ENCODE peak calls at places on chromosomes 13 and 19, in four cellular contexts. B is heart right ventricle; A is brain microvascular endothelial cell; G is CD8-positive, alpha-beta memory T cell. H is an unnamed sample.

GRCh38 chr13:81927347-81927746 is 1586.4 kb upstream of the SPRY2 start:
- DNase-seq in A (no peak), G (no peak), B (no peak), H (no peak)

GRCh38 chr13:44172411-44172810 is 201.2 kb upstream of the SERP2 start:
- DNase-seq in B (no peak), G (no peak), A (no peak), H (no peak)

GRCh38 chr19:4082172-4082571 is 15.5 kb upstream of the ZBTB7A start:
- DNase-seq in B (no peak), A (no peak), G (no peak), H (no peak)

GRCh38 chr13:38819053-38819452 is 132.2 kb downstream of the FREM2 start:
- DNase-seq in G (no peak), A (peak), B (no peak), H (no peak)

GRCh38 chr19:10339380-10339960 is at the start of gene ICAM3:
- DNase-seq in G (peak), A (no peak), B (no peak), H (peak)

GRCh38 chr13:83499286-83499685 is 383.0 kb downstream of the SLITRK1 start:
- DNase-seq in G (no peak), A (peak), B (no peak), H (no peak)

GRCh38 chr19:33442706-33443105 is 69.2 kb downstream of the CEBPG start:
- DNase-seq in B (no peak), A (no peak), G (no peak), H (peak)

GRCh38 chr19:13089139-13089856 is 13.4 kb downstream of the LYL1 start:
- DNase-seq in G (no peak), A (no peak), B (no peak), H (no peak)

GRCh38 chr19:16582486-16583261 is 10.5 kb upstream of the SLC35E1 start:
- DNase-seq in B (no peak), A (no peak), G (no peak), H (no peak)

GRCh38 chr19:18543814-18544475 is 572 bp upstream of the FKBP8 start:
- DNase-seq in B (peak), G (peak), A (peak), H (no peak)

GRCh38 chr19:6363429-6363828 is 2.1 kb downstream of the CLPP start:
- DNase-seq in A (no peak), B (no peak), G (no peak), H (no peak)

GRCh38 chr13:94416454-94417080 is 62.9 kb downstream of the DCT start:
- DNase-seq in G (no peak), A (peak), B (no peak), H (no peak)

DNA sequence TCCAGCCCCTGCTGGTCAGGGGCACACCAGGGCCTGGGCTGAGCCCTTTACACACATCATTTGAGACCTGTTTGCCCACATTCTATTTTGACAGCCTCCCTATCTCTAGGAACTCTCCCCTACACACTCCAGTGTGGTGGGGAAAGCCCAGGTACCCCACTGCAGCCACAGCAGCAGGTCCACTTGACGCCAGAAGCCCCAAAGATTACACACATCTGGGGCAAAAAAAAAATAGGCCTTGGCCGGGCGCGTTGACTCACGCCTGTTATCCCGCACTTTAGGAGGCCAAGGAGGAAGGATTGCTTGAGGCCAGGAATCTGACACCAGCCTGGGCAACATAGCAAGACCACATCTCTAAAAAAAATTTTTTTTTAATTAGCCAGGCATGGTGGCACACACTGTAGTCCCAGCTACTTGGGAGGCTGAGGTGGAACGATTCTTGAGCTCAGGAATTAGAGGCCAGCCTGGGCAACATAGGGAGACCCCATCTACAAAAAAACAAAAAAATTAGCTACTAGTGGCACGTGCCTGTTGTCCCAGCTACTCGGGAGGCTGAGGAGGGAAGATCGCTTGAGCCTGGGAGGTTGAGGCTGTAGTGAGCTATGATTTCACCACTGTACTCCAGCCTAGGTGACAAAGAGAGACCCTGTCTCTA is 18.0 kb upstream of the CD22 start:
- DNase-seq in A (no peak), B (no peak), G (no peak), H (no peak)
- H3K27ac ChIP-seq in A (no peak), B (no peak), G (no peak), H (no peak)

GRCh38 chr19:30109565-30109964 is 167.5 kb downstream of the URI1 start:
- DNase-seq in G (no peak), B (no peak), A (no peak), H (no peak)
- H3K4me3 ChIP-seq in G (no peak), B (no peak), A (no peak), H (no peak)

DNA sequence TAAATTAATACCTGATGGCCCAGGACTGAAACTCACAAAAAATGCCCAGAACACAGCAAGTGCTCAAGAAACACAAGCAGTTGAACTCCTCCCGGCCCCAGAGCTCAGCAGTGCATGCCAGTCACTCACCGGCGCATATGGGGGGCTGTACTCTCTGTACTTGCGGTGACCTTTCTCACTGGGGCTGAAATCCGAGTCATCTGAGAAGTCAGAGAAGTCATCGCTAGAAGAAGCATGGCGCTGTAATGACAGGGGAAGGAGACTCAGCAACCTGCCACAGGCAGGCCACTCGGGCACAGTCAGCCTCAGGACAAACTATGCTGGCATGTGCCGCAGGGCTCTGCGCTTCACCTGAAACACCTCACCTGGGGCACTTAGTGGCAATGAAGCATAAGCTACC is 19.7 kb downstream of the ZC3H4 start:
- DNase-seq in B (no peak), G (no peak), A (no peak), H (no peak)
- H3K27ac ChIP-seq in B (no peak), G (peak), A (no peak), H (no peak)

DNA sequence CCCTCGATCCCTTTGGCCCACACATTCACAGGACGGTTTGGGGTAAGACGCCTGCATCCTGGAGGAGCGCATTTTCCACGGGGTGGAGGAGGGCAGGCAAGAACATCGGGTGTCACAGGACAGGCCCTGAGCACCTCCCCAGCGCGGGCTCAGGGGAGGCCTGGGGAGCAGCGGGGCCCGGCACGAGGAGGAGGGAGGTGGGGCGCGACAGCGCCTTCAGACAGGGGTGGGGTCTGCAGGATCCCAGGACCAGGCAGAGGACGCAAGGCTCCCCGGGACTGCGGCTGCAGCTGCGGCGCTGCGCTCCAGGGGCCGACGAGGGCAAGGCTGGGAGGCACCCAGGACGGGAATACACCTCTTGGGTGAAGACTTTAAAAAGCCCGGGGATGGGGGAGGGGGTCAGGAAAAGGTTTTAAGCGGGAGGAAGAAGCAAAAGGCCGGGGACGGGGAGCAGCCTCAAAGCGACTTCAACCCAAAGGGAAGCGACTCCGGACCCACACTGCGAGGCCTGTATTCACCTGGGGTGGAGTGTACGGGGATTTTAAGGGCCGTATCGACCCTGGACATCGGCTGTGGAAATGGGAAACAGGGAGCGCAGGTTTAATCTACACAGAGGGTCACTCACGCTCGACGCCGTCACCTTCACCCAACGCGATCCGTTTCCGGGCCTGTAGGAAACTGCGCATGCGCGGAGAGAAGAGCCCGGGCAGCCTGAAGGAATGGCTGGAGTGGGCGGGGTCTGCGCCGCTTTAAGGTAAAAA is at the start of gene ZNF415:
- DNase-seq in G (peak), A (peak), B (peak), H (peak)
- H3K4me3 ChIP-seq in G (peak), A (peak), B (peak), H (peak)

DNA sequence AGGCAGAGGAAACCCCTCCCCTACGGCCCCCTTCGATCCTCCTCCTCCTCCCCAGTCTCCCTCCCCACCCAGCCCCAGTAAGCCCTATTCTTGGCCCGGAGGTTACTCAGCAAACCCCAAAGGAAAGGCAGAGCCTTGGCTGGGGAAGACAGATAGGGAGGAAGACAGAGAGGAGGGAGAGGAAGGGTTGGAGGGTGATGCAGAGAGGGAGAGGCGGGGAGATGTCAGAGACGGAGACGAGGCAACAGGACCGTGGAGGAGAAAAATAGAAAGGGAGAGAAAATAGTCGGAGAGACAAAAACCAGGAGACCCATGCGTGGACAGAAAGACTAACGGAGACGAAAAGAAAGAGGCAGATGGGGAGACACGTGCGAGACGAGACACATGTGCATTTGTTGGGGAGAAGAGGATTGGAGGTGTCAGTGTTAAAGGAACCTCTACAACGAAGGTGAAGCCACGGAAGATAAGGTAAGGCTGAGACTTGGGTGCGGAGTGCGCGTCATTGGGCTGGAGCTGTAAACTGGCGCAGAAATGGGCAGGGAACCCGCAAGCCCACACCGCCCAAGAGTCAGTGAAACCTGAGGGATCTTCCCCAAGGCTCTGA is 2.9 kb downstream of the TGFB1 start:
- DNase-seq in A (no peak), G (no peak), B (peak), H (no peak)
- H3K27ac ChIP-seq in A (peak), G (peak), B (peak), H (no peak)

GRCh38 chr13:27967736-27968315 is 1.3 kb downstream of the CDX2 start:
- DNase-seq in G (no peak), A (no peak), B (no peak), H (no peak)
- H3K4me3 ChIP-seq in G (no peak), A (no peak), B (no peak), H (no peak)

GRCh38 chr19:58009301-58009665 is 6.7 kb upstream of the ZNF606 start:
- DNase-seq in B (no peak), A (no peak), G (no peak), H (no peak)
- H3K27ac ChIP-seq in B (no peak), A (no peak), G (no peak), H (no peak)

DNA sequence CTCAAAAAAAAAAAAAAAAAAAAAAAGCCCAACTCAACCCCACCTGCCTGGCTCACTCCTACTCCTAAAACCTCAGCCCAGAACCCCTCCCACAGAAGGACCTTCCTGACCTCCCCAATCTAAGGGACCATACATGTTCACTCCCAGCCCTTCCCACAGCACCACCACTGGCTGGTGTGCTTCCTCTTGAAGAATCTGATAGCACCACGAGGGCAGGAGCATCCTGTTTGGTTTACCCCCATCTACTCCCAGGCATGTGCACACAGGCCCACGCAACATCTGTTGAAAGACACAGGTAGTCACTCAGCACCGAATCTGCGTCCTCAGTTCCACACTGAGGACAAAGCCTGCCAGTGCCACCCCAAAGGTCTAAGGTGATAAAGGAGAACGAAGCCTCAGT is 8.2 kb downstream of the LATS2 start:
- DNase-seq in B (no peak), A (no peak), G (no peak), H (no peak)
- H3K4me3 ChIP-seq in B (no peak), A (no peak), G (no peak), H (no peak)

H was measured in aorta.